ENCODE peak calls at places on chromosome 13, in five cellular contexts. One of them, this sample, is unnamed.

GRCh38 chr13:50797081-50797480 is 46.4 kb downstream of the DLEU7 start:
- DNase-seq in K562: no peak
- DNase-seq in HepG2: no peak
- DNase-seq in GM12878: no peak
- DNase-seq in HCT116: no peak
- DNase-seq in this sample: no peak

GRCh38 chr13:107034236-107034635 is 466.3 kb upstream of the ARGLU1 start:
- DNase-seq in K562: no peak
- DNase-seq in GM12878: no peak
- DNase-seq in HCT116: no peak
- DNase-seq in HepG2: no peak
- DNase-seq in this sample: no peak

GRCh38 chr13:102680842-102681725 is 13.8 kb downstream of the METTL21C start:
- DNase-seq in HepG2: no peak
- DNase-seq in HCT116: no peak
- DNase-seq in GM12878: no peak
- DNase-seq in K562: no peak
- DNase-seq in this sample: no peak

GRCh38 chr13:50635504-50635903 is 208.0 kb downstream of the DLEU7 start:
- DNase-seq in HepG2: no peak
- DNase-seq in GM12878: peak
- DNase-seq in HCT116: no peak
- DNase-seq in K562: no peak
- DNase-seq in this sample: no peak

GRCh38 chr13:46475586-46475991 is 77.4 kb upstream of the LRCH1 start:
- DNase-seq in HepG2: no peak
- DNase-seq in GM12878: no peak
- DNase-seq in HCT116: no peak
- DNase-seq in K562: no peak
- DNase-seq in this sample: no peak

GRCh38 chr13:109381546-109382180 is 404.7 kb downstream of the IRS2 start:
- DNase-seq in HCT116: no peak
- DNase-seq in K562: no peak
- DNase-seq in GM12878: no peak
- DNase-seq in HepG2: no peak
- DNase-seq in this sample: no peak

GRCh38 chr13:30486230-30487074 is 20.7 kb upstream of the HMGB1 start:
- DNase-seq in K562: no peak
- DNase-seq in HCT116: no peak
- DNase-seq in GM12878: no peak
- DNase-seq in HepG2: no peak
- DNase-seq in this sample: no peak

GRCh38 chr13:101795025-101795424 is 342.6 kb downstream of the ITGBL1 start:
- DNase-seq in K562: no peak
- DNase-seq in HCT116: no peak
- DNase-seq in GM12878: no peak
- DNase-seq in HepG2: no peak
- DNase-seq in this sample: no peak

GRCh38 chr13:42860485-42860884 is 79.1 kb downstream of the FAM216B start:
- DNase-seq in K562: no peak
- DNase-seq in HepG2: no peak
- DNase-seq in HCT116: no peak
- DNase-seq in GM12878: no peak
- DNase-seq in this sample: no peak

GRCh38 chr13:41456768-41457588 is at the start of gene RGCC:
- DNase-seq in HepG2: peak
- DNase-seq in HCT116: peak
- DNase-seq in K562: peak
- DNase-seq in GM12878: no peak
- DNase-seq in this sample: peak

GRCh38 chr13:108345016-108345415 is 75.5 kb downstream of the TNFSF13B start:
- DNase-seq in K562: no peak
- DNase-seq in GM12878: no peak
- DNase-seq in HepG2: no peak
- DNase-seq in HCT116: no peak
- DNase-seq in this sample: no peak

GRCh38 chr13:95552539-95553270 is at the start of gene CLDN10:
- DNase-seq in K562: peak
- DNase-seq in GM12878: no peak
- DNase-seq in HCT116: no peak
- DNase-seq in HepG2: no peak
- DNase-seq in this sample: peak

GRCh38 chr13:46648166-46648607 is 95.2 kb downstream of the LRCH1 start:
- DNase-seq in GM12878: no peak
- DNase-seq in HCT116: peak
- DNase-seq in HepG2: peak
- DNase-seq in K562: no peak
- DNase-seq in this sample: no peak

GRCh38 chr13:51000058-51000457 is 90.5 kb downstream of the RNASEH2B start:
- DNase-seq in GM12878: no peak
- DNase-seq in HepG2: no peak
- DNase-seq in HCT116: no peak
- DNase-seq in K562: no peak
- DNase-seq in this sample: no peak

GRCh38 chr13:45770886-45771285 is 68.8 kb downstream of the CBY2 start:
- DNase-seq in GM12878: no peak
- DNase-seq in HCT116: no peak
- DNase-seq in K562: no peak
- DNase-seq in HepG2: no peak
- DNase-seq in this sample: no peak

GRCh38 chr13:52599853-52600603 is 42.2 kb upstream of the HNRNPA1L2 start:
- DNase-seq in HCT116: no peak
- DNase-seq in HepG2: no peak
- DNase-seq in GM12878: no peak
- DNase-seq in K562: no peak
- DNase-seq in this sample: peak

DNA sequence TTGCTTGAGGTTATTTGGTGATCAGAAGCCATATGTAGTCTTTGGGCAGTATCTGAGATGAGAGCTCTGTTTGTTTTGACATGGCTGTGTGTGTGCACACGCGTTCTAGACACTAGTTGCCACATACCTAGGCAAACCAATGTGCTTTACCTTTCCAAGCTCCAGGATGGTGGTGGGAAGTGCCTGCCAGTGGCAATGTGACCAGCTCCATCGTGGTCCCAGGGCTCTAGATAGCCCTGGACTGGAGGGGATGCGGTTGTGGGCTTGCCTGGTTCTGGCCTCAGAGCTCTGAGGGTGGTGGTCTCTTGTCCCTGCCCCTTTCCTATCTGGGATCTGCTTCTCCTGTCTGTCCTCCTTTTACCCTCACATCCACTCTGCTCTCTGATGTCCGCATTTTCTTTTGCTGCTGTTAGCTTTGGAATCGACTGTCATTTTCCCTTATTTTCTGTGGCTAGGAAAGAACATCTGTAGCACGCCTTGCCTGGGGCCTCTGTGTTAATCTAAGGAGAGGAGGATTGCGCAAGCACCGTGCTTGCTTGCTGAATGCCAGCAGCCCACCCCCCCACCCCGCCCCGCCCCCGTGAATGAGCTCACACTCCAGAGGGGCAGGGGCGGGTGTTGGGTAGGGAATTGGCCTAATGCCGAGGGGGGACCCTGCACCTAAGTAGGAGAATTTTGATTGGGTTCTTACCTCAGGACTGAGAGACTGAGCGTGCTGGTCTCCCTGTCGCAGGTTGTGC is 89.5 kb downstream of the ARHGEF7 start:
- DNase-seq in HepG2: peak
- DNase-seq in GM12878: no peak
- DNase-seq in HCT116: no peak
- DNase-seq in K562: no peak
- DNase-seq in this sample: peak
- H3K4me3 ChIP-seq in HepG2: no peak
- H3K4me3 ChIP-seq in GM12878: no peak
- H3K4me3 ChIP-seq in HCT116: no peak
- H3K4me3 ChIP-seq in K562: no peak
- H3K4me3 ChIP-seq in this sample: no peak

GRCh38 chr13:112254061-112254818 is 121.9 kb upstream of the SPACA7 start:
- DNase-seq in GM12878: no peak
- DNase-seq in K562: no peak
- DNase-seq in HCT116: no peak
- DNase-seq in HepG2: no peak
- DNase-seq in this sample: no peak

GRCh38 chr13:112256716-112257497 is 119.2 kb upstream of the SPACA7 start:
- DNase-seq in GM12878: no peak
- DNase-seq in K562: no peak
- DNase-seq in HepG2: no peak
- DNase-seq in HCT116: no peak
- DNase-seq in this sample: no peak

GRCh38 chr13:112253631-112254030 is 122.5 kb upstream of the SPACA7 start:
- DNase-seq in K562: no peak
- DNase-seq in HCT116: no peak
- DNase-seq in HepG2: no peak
- DNase-seq in GM12878: no peak
- DNase-seq in this sample: no peak

GRCh38 chr13:112254900-112255299 is 121.3 kb upstream of the SPACA7 start:
- DNase-seq in HepG2: no peak
- DNase-seq in GM12878: no peak
- DNase-seq in K562: no peak
- DNase-seq in HCT116: no peak
- DNase-seq in this sample: no peak

DNA sequence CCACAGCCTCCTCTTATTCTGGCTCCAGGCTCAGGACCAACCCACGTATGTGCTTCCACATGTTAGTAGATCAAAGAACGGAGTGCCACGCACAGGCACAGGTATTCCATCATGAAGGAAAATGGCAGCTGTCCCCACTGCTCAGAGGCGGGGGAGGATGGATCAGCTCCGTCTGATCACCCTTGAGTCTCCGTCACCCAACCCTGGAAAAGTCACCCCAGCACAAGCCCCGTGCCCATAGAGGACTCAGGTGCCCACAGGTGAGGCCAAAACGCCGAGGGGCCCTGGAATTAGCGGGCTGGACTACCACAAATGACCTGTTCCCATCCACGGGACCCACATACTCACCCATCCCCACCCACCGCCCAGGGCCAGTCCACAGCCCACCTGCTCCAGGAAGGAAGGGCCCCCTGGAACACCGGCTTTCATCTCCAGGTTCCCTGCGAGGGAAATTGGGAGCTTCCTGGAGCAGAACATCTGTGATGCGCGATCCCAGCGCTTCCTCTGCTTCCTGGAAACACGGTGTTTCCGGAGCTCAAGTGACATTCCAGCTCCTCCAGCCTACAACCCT is 120.5 kb upstream of the SPACA7 start:
- DNase-seq in GM12878: no peak
- DNase-seq in K562: no peak
- DNase-seq in HCT116: no peak
- DNase-seq in HepG2: no peak
- DNase-seq in this sample: no peak
- TF ChIP-seq ZBTB33 in GM12878: no peak
- TF ChIP-seq ZBTB33 in K562: no peak
- TF ChIP-seq ZBTB33 in HCT116: no peak
- TF ChIP-seq ZBTB33 in HepG2: no peak
- TF ChIP-seq ZBTB33 in this sample: no peak

GRCh38 chr13:92805766-92806165 is 420.8 kb upstream of the GPC6 start:
- DNase-seq in K562: no peak
- DNase-seq in HepG2: no peak
- DNase-seq in HCT116: no peak
- DNase-seq in GM12878: no peak
- DNase-seq in this sample: no peak
- H3K4me3 ChIP-seq in K562: no peak
- H3K4me3 ChIP-seq in HepG2: peak
- H3K4me3 ChIP-seq in HCT116: no peak
- H3K4me3 ChIP-seq in GM12878: no peak
- H3K4me3 ChIP-seq in this sample: no peak

DNA sequence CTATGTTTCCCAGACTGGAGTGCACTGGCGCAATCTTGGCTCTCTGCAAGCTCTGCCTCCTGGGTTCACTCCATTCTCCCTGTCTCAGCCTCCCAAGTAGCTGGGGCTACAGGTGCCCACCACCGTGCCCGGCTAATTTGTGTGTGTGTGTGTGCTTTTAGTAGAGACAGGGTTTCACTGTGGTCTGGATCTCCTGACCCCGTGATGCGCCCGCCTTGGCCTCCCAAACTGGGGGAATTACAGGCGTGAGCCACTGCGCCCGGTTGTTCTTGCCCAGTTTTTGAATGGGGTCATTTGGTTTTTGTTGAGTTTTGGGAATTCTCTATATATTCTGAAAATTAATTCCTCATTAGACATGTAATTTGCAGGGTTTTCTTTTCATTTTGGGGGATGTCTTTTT is 238.4 kb upstream of the PRR20A start:
- DNase-seq in K562: no peak
- DNase-seq in HepG2: no peak
- DNase-seq in HCT116: no peak
- DNase-seq in GM12878: no peak
- DNase-seq in this sample: no peak
- TF ChIP-seq ZBTB33 in K562: no peak
- TF ChIP-seq ZBTB33 in HepG2: no peak
- TF ChIP-seq ZBTB33 in HCT116: no peak
- TF ChIP-seq ZBTB33 in GM12878: no peak
- TF ChIP-seq ZBTB33 in this sample: no peak

This sample was measured in SK-N-SH.